ENCODE peak calls at places on chromosome 1, in nine cellular contexts. B, H, E, W, X, Q, F, R and P are unnamed samples.

GRCh38 chr1:41745022-41745421 is 173.7 kb downstream of the HIVEP3 start:
- DNase-seq in R (no peak), F (no peak), X (no peak), W (no peak), H (no peak), Q (no peak), B (no peak), E (no peak), P (no peak)

GRCh38 chr1:18109058-18109755 is 1.6 kb downstream of the IGSF21 start:
- DNase-seq in X (no peak), H (no peak), Q (no peak), F (peak), R (no peak), W (peak), E (no peak), B (no peak), P (no peak)

GRCh38 chr1:118479351-118479750 is 294.3 kb upstream of the SPAG17 start:
- DNase-seq in Q (no peak), F (no peak), R (no peak), W (no peak), B (no peak), H (no peak), E (peak), X (no peak), P (no peak)

GRCh38 chr1:22551591-22552370 is 11.5 kb upstream of the EPHA8 start:
- DNase-seq in Q (no peak), R (no peak), E (no peak), H (no peak), B (no peak), F (no peak), X (no peak), W (no peak), P (no peak)

GRCh38 chr1:204706838-204707509 is 21.4 kb upstream of the LRRN2 start:
- DNase-seq in B (no peak), H (no peak), E (no peak), R (no peak), X (no peak), W (peak), Q (no peak), F (no peak), P (no peak)

GRCh38 chr1:165942062-165942461 is 114.6 kb downstream of the UCK2 start:
- DNase-seq in H (no peak), Q (no peak), B (no peak), R (no peak), X (no peak), W (no peak), E (no peak), F (no peak), P (no peak)

GRCh38 chr1:90175490-90176157 is 180.7 kb downstream of the ZNF326 start:
- DNase-seq in W (no peak), X (no peak), E (peak), H (peak), Q (no peak), R (peak), F (no peak), B (peak), P (peak)

GRCh38 chr1:162055062-162055461 is 14.4 kb upstream of the NOS1AP start:
- DNase-seq in F (no peak), X (peak), R (peak), B (peak), H (peak), E (peak), Q (no peak), W (no peak), P (peak)

GRCh38 chr1:34781071-34781843 is at the start of gene GJB3:
- DNase-seq in F (peak), Q (no peak), E (no peak), X (no peak), H (no peak), B (peak), W (peak), R (no peak), P (no peak)

GRCh38 chr1:207797229-207797973 is 45.5 kb downstream of the CD46 start:
- DNase-seq in F (peak), W (peak), H (peak), Q (peak), B (peak), E (peak), R (peak), X (peak), P (peak)

GRCh38 chr1:155003766-155004351 is 1.3 kb downstream of the ZBTB7B start:
- DNase-seq in R (peak), W (peak), F (peak), X (no peak), Q (peak), E (no peak), H (peak), B (no peak), P (peak)

GRCh38 chr1:217561446-217561845 is 69.4 kb downstream of the GPATCH2 start:
- DNase-seq in E (no peak), X (no peak), H (no peak), Q (no peak), B (no peak), F (no peak), W (no peak), R (peak), P (peak)

GRCh38 chr1:14138135-14138506 is 438.1 kb downstream of the PRDM2 start:
- DNase-seq in Q (no peak), R (no peak), W (no peak), X (no peak), H (no peak), E (no peak), F (no peak), B (peak), P (no peak)

GRCh38 chr1:170701962-170702361 is 38.0 kb downstream of the PRRX1 start:
- DNase-seq in H (no peak), B (no peak), F (no peak), X (no peak), R (no peak), E (no peak), Q (no peak), W (peak), P (no peak)

GRCh38 chr1:165395522-165396300 is 39.2 kb upstream of the LMX1A start:
- DNase-seq in E (no peak), W (no peak), R (no peak), X (no peak), H (no peak), Q (no peak), F (no peak), B (peak), P (no peak)

GRCh38 chr1:150213170-150214098 is 22.5 kb downstream of the ANP32E start:
- DNase-seq in X (peak), B (peak), Q (peak), W (peak), E (peak), H (peak), R (peak), F (peak), P (peak)

GRCh38 chr1:94044290-94044790 is 76.6 kb downstream of the ABCA4 start:
- DNase-seq in F (peak), W (no peak), Q (peak), X (no peak), E (no peak), H (no peak), R (no peak), B (no peak), P (peak)

GRCh38 chr1:70979879-70980278 is 67.7 kb downstream of the PTGER3 start:
- DNase-seq in F (no peak), W (no peak), E (no peak), B (no peak), H (no peak), R (no peak), X (no peak), Q (no peak), P (no peak)

GRCh38 chr1:236259043-236259442 is 22.7 kb downstream of the ERO1B start:
- DNase-seq in H (no peak), R (no peak), B (no peak), X (no peak), Q (no peak), F (no peak), W (no peak), E (no peak), P (no peak)

GRCh38 chr1:8361198-8361849 is 43.4 kb downstream of the SLC45A1 start:
- DNase-seq in R (no peak), B (no peak), H (no peak), F (no peak), X (no peak), E (no peak), W (no peak), Q (no peak), P (no peak)

GRCh38 chr1:84758968-84759491 is 68.8 kb upstream of the SSX2IP start:
- DNase-seq in Q (no peak), W (no peak), F (no peak), B (no peak), H (no peak), E (no peak), X (peak), R (peak), P (peak)

GRCh38 chr1:7281821-7282220 is 489.3 kb upstream of the VAMP3 start:
- DNase-seq in H (peak), Q (peak), F (peak), R (peak), W (no peak), B (peak), X (peak), E (no peak), P (peak)

GRCh38 chr1:63915121-63915520 is 141.3 kb downstream of the ROR1 start:
- DNase-seq in H (peak), E (no peak), Q (no peak), W (peak), F (no peak), B (no peak), X (peak), R (peak), P (peak)

DNA sequence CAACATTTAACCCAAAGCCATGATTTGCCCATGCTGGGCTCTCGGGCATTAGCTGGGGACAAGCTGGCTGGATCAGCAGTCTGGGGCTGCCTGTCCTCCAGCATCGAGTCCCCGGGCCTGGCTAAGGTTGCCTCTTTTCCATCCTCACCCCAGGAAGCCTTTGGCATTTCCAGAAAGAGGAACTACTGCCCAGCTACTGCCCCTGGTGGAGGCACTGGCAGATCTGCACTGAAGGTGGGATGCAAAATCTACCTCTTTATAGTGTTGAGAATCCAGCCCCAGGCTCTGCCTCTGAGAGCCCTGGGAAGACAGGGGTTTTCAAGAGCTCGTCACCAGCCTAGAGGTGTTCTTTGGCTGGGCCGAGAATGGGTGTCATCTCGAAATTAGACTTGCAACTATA is 635.9 kb downstream of the MATN1 start:
- DNase-seq in X (no peak), H (no peak), R (peak), B (no peak), F (no peak), W (peak), E (no peak), Q (no peak), P (no peak)
- TF ChIP-seq CTCF in X (peak), H (peak), R (peak), B (peak), F (no peak), W (peak), E (peak), Q (no peak), P (no peak)

DNA sequence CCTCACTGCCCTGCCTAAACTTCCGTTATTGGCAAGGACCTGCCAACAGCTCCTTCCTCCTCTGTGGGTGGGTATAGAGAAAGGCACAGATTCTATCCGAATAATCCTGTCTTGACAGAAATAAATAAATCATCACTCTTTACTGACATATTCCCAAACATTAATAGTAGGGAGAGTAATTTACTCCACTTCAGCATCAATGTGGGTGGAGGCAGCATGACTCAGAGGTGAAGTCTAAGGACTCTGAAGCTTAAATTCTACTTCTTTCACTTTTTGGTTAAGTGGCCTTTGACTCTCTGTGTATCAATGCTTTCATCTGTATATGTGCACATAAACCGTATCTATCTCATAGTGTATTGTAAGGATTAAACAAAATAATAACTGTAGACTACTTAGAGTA is 2.9 kb downstream of the CD84 start:
- DNase-seq in E (no peak), W (no peak), X (no peak), B (no peak), F (no peak), H (no peak), R (no peak), Q (no peak), P (no peak)
- H3K4me3 ChIP-seq in E (no peak), W (no peak), X (no peak), B (no peak), F (no peak), H (no peak), R (no peak), Q (no peak), P (no peak)

GRCh38 chr1:100010804-100011203 is 41.0 kb downstream of the SLC35A3 start:
- DNase-seq in B (no peak), X (no peak), R (no peak), W (no peak), Q (no peak), F (no peak), E (no peak), H (no peak), P (no peak)

GRCh38 chr1:100009458-100009857 is 39.7 kb downstream of the SLC35A3 start:
- DNase-seq in B (peak), X (no peak), W (no peak), H (peak), E (peak), F (no peak), Q (no peak), R (peak), P (peak)

GRCh38 chr1:100005424-100005823 is 35.6 kb downstream of the SLC35A3 start:
- DNase-seq in Q (no peak), R (no peak), W (no peak), B (no peak), H (no peak), F (no peak), E (no peak), X (no peak), P (no peak)

GRCh38 chr1:100001462-100001861 is 31.7 kb downstream of the SLC35A3 start:
- DNase-seq in F (no peak), B (no peak), Q (no peak), X (no peak), R (no peak), W (no peak), H (no peak), E (no peak), P (no peak)

DNA sequence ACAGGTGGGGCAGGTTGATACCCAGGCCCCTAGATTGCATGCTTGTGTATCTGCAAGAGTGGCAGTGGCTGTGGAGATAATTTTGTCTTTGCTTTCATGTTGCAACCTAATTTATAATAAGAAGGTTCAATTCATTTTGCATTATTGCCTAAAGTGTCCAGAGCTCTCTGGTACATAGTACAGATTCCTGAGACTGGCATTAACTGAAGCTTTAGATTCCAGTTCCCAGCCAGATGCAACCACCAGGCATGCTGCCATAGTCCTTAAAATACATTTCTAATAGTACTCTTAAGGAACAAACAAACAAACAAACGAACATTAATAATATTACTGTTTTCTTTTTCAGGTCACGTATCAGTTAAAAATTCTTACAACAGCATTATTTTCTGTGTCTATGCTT is 36.9 kb downstream of the SLC35A3 start:
- DNase-seq in H (no peak), X (no peak), B (no peak), Q (no peak), E (no peak), R (no peak), F (no peak), W (no peak), P (no peak)
- TF ChIP-seq CTCF in H (no peak), X (no peak), B (no peak), Q (no peak), E (no peak), R (no peak), F (no peak), W (no peak), P (no peak)

DNA sequence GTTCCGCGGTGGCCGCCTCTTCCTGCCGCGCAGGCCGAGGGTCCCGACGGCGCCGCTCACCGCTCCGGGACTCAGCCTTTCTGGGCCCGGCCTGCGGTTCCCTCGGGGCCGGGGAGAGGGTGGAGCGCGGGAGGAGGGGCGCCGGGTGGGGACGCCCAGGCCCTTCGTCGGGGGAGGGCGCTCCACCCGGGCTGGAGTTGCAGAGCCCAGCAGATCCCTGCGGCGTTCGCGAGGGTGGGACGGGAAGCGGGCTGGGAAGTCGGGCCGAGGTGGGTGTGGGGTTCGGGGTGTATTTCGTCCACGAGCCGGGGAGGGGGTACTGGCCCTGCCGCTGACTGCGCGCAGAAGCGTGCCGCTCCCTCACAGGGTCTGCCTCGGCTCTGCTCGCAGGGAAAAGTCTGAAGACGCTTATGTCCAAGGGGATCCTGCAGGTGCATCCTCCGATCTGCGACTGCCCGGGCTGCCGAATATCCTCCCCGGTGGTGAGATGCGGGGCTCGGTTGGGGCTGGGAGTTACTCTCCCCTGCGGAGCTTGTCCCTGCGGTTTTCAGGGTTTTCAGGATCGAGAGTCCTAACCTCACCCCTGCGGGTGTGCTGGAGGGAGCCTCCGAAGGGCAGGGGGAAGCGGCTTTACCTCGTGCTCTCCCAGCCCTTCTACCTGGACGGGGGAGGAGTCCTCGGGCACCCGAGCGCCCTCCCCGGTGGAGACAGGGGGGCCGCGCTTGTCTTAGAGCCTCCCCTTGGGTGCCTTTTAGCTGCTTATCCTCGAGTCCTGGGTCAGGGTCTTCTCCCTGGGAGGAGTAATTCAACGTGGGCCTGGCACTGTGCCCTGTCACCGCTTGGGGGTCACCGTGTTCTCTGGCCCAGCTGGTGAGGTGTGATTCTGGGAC is 2.1 kb downstream of the SAMD11 start:
- DNase-seq in X (peak), B (no peak), W (no peak), R (peak), E (no peak), Q (no peak), F (no peak), H (no peak), P (no peak)
- H3K4me3 ChIP-seq in X (peak), B (no peak), W (peak), R (peak), E (peak), Q (no peak), F (no peak), H (no peak), P (peak)

GRCh38 chr1:15283500-15283899 is 36.5 kb downstream of the FHAD1 start:
- DNase-seq in H (peak), R (no peak), Q (no peak), W (no peak), F (no peak), B (peak), X (no peak), E (no peak), P (no peak)
- TF ChIP-seq CTCF in H (peak), R (peak), Q (no peak), W (no peak), F (peak), B (peak), X (no peak), E (peak), P (no peak)

DNA sequence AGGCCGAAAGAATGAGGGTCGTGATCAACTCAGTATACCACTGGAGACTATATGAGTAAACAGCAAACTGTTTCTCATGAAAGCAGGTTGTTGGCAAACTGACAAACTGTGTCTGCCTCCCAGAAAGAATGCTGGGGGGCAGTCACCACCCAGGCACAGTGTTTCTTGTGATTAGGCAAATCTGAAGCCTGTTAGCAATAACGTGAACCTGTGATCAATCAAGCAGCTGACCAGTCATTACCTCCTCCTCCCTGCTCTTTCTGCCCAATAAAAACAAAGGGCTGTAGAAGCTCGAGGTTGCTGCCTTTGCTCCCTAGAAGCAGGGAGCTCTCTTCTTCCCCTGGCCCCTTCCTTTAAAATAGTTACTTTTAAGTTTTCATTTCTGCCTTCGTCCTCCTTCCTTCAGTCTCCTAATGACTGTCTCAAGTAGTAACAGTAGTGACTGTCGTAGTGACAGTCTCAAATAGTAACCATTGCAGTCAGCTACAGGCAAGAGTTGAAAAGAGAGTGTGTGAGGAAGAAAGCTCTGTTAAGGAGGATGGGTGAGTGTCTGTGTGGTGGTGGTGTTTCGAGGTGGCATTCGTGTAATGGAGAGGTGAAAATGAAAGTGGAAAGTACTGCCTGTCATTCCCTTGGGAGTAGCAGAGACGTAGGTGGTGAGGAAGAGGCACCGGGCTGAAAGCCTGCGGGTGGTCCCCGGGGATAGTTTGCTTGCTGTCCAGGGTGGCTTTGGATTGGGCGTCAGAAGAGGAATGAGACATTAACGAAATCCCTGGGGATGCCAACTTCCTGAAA is 14.5 kb downstream of the HHAT start:
- DNase-seq in W (no peak), F (no peak), X (no peak), E (no peak), H (peak), Q (no peak), R (no peak), B (no peak), P (no peak)
- H3K4me3 ChIP-seq in W (no peak), F (peak), X (peak), E (peak), H (no peak), Q (peak), R (no peak), B (peak), P (peak)